ENCODE peak calls at places on chromosomes 16 and 17, in five cellular contexts. G is RCC 7860, Y is ureter, D is WERI-Rb-1, Z is psoas muscle. V is an unnamed sample.

GRCh38 chr16:68756250-68757051 is 19.4 kb downstream of the CDH1 start:
- DNase-seq in G (no peak), Y (peak; percentile 58), D (no peak), Z (no peak), V (no peak)

GRCh38 chr17:1882836-1883235 is 53.0 kb downstream of the RPA1 start:
- DNase-seq in G (no peak), Y (no peak), D (peak; percentile 68), Z (no peak), V (peak; percentile 20)

GRCh38 chr17:28724500-28725165 is 1.4 kb downstream of the TLCD1 start:
- DNase-seq in G (no peak), Y (no peak), D (no peak), Z (no peak), V (no peak)

GRCh38 chr16:83932955-83933673 is 19.9 kb upstream of the OSGIN1 start:
- DNase-seq in G (no peak), Y (no peak), D (peak; percentile 75), Z (no peak), V (no peak)

GRCh38 chr17:79057727-79058400 is 16.8 kb upstream of the ENGASE start:
- DNase-seq in G (no peak), Y (no peak), D (no peak), Z (peak; percentile 29), V (no peak)

GRCh38 chr17:1270210-1271019 is at the start of gene BHLHA9:
- DNase-seq in G (no peak), Y (no peak), D (no peak), Z (no peak), V (no peak)

GRCh38 chr17:65588194-65588808 is 26.9 kb upstream of the AXIN2 start:
- DNase-seq in G (no peak), Y (no peak), D (no peak), Z (no peak), V (no peak)

GRCh38 chr16:83968483-83968865 is 430 bp downstream of the NECAB2 start:
- DNase-seq in G (no peak), Y (no peak), D (no peak), Z (no peak), V (no peak)

GRCh38 chr16:67993207-67994036 is 5.9 kb downstream of the DPEP2 start:
- DNase-seq in G (peak; percentile 56), Y (peak; percentile 78), D (peak; percentile 84), Z (peak; percentile 93), V (no peak)

GRCh38 chr17:77498056-77498785 is 357.5 kb downstream of the SEC14L1 start:
- DNase-seq in G (no peak), Y (peak; percentile 40), D (no peak), Z (peak; percentile 45), V (no peak)

GRCh38 chr17:33978889-33979288 is 276.2 kb upstream of the CCL2 start:
- DNase-seq in G (no peak), Y (no peak), D (no peak), Z (no peak), V (no peak)

GRCh38 chr17:78785011-78785662 is 3.1 kb upstream of the CYTH1 start:
- DNase-seq in G (no peak), Y (no peak), D (peak; percentile 79), Z (no peak), V (no peak)

GRCh38 chr17:63222655-63223054 is 223.5 kb downstream of the CYB561 start:
- DNase-seq in G (no peak), Y (no peak), D (no peak), Z (no peak), V (no peak)

GRCh38 chr16:1706386-1707192 is 594 bp downstream of the MAPK8IP3 start:
- DNase-seq in G (peak; percentile 15), Y (no peak), D (no peak), Z (no peak), V (no peak)

GRCh38 chr16:87416826-87417471 is 24.8 kb downstream of the MAP1LC3B start:
- DNase-seq in G (no peak), Y (no peak), D (no peak), Z (no peak), V (no peak)

GRCh38 chr17:78403822-78404221 is 25.4 kb downstream of the PGS1 start:
- DNase-seq in G (no peak), Y (no peak), D (no peak), Z (no peak), V (no peak)

GRCh38 chr16:22968931-22969330 is 155.0 kb downstream of the HS3ST2 start:
- DNase-seq in G (no peak), Y (no peak), D (no peak), Z (no peak), V (no peak)

GRCh38 chr16:16062023-16062932 is 112.9 kb downstream of the ABCC1 start:
- DNase-seq in G (no peak), Y (no peak), D (no peak), Z (no peak), V (no peak)

GRCh38 chr17:68580236-68580903 is 20.8 kb downstream of the FAM20A start:
- DNase-seq in G (no peak), Y (no peak), D (no peak), Z (peak; percentile 54), V (no peak)

GRCh38 chr17:50173335-50173941 is 7.6 kb downstream of the SGCA start:
- DNase-seq in G (no peak), Y (no peak), D (no peak), Z (peak; percentile 62), V (no peak)

GRCh38 chr16:2468142-2468724 is 2.9 kb upstream of the NTN3 start:
- DNase-seq in G (no peak), Y (no peak), D (no peak), Z (no peak), V (no peak)

GRCh38 chr16:64061621-64062020 is 1060.2 kb downstream of the CDH11 start:
- DNase-seq in G (no peak), Y (no peak), D (no peak), Z (no peak), V (no peak)

GRCh38 chr17:77285594-77286390 is 145.0 kb downstream of the SEC14L1 start:
- DNase-seq in G (peak; percentile 95), Y (peak; percentile 86), D (peak; percentile 67), Z (peak; percentile 77), V (no peak)

GRCh38 chr17:70040336-70040735 is 34.7 kb upstream of the KCNJ16 start:
- DNase-seq in G (no peak), Y (no peak), D (no peak), Z (no peak), V (no peak)

GRCh38 chr16:85004587-85005205 is 6.6 kb downstream of the ZDHHC7 start:
- DNase-seq in G (peak; percentile 90), Y (no peak), D (no peak), Z (peak; percentile 50), V (no peak)

GRCh38 chr16:49992825-49993224 is 32.2 kb upstream of the CNEP1R1 start:
- DNase-seq in G (no peak), Y (no peak), D (no peak), Z (no peak), V (no peak)

GRCh38 chr17:3794890-3795757 is 5.9 kb downstream of the ITGAE start:
- DNase-seq in G (peak; percentile 97), Y (no peak), D (no peak), Z (no peak), V (no peak)

V was measured in Panc1.